ENCODE peak calls at places on chromosome 9, in nine cellular contexts. Z is CD8-positive, alpha-beta T cell; X is AG04450; K is CD4-positive, alpha-beta T cell; N is stomach; M is esophagus squamous epithelium; T is prostate gland; L is aorta; Y is upper lobe of right lung. U is an unnamed sample.

GRCh38 chr9:125784286-125785049 is 37.3 kb downstream of the PBX3 start:
- DNase-seq in Z (no peak), X (no peak), K (no peak), N (no peak), M (no peak), T (no peak), L (no peak), Y (no peak), U (no peak)

GRCh38 chr9:20558609-20559016 is 63.7 kb downstream of the MLLT3 start:
- DNase-seq in Z (no peak), X (peak; percentile 49), K (no peak), N (no peak), M (no peak), T (no peak), L (no peak), Y (no peak), U (peak; percentile 79)

GRCh38 chr9:7523644-7524043 is 275.9 kb downstream of the DMAC1 start:
- DNase-seq in Z (no peak), X (no peak), K (no peak), N (no peak), M (no peak), T (no peak), L (no peak), Y (no peak), U (no peak)

GRCh38 chr9:1522219-1522767 is 472.1 kb downstream of the DMRT2 start:
- DNase-seq in Z (no peak), X (no peak), K (no peak), N (no peak), M (no peak), T (no peak), L (no peak), Y (no peak), U (no peak)

GRCh38 chr9:13719981-13720380 is 440.5 kb upstream of the MPDZ start:
- DNase-seq in Z (no peak), X (peak; percentile 15), K (no peak), N (no peak), M (no peak), T (no peak), L (no peak), Y (no peak), U (no peak)

GRCh38 chr9:77714077-77714549 is 66.0 kb upstream of the GNA14 start:
- DNase-seq in Z (no peak), X (no peak), K (no peak), N (no peak), M (no peak), T (no peak), L (no peak), Y (no peak), U (no peak)

GRCh38 chr9:34337404-34337803 is 8.0 kb downstream of the NUDT2 start:
- DNase-seq in Z (no peak), X (no peak), K (no peak), N (no peak), M (no peak), T (no peak), L (no peak), Y (no peak), U (no peak)

GRCh38 chr9:69496803-69497450 is 171.9 kb downstream of the ENTREP1 start:
- DNase-seq in Z (no peak), X (no peak), K (no peak), N (no peak), M (no peak), T (no peak), L (no peak), Y (no peak), U (no peak)

GRCh38 chr9:78127271-78128225 is 95.9 kb upstream of the GNAQ start:
- DNase-seq in Z (no peak), X (no peak), K (no peak), N (no peak), M (no peak), T (no peak), L (no peak), Y (no peak), U (no peak)

GRCh38 chr9:87455407-87455806 is 42.3 kb upstream of the DAPK1 start:
- DNase-seq in Z (no peak), X (no peak), K (no peak), N (no peak), M (no peak), T (no peak), L (no peak), Y (no peak), U (no peak)

GRCh38 chr9:126724226-126724625 is 80.6 kb upstream of the ZBTB43 start:
- DNase-seq in Z (no peak), X (no peak), K (no peak), N (no peak), M (no peak), T (no peak), L (no peak), Y (no peak), U (no peak)

GRCh38 chr9:136746621-136747020 is 1.7 kb downstream of the LCN6 start:
- DNase-seq in Z (no peak), X (no peak), K (no peak), N (no peak), M (no peak), T (no peak), L (no peak), Y (no peak), U (no peak)

GRCh38 chr9:17578911-17579793 is at the start of gene SH3GL2:
- DNase-seq in Z (no peak), X (no peak), K (no peak), N (peak; percentile 82), M (no peak), T (peak; percentile 36), L (no peak), Y (peak; percentile 84), U (no peak)

GRCh38 chr9:136695435-136695895 is 8.2 kb upstream of the AGPAT2 start:
- DNase-seq in Z (no peak), X (no peak), K (no peak), N (peak; percentile 93), M (no peak), T (peak; percentile 75), L (no peak), Y (peak; percentile 92), U (peak; percentile 26)

GRCh38 chr9:133474215-133474614 is 4.7 kb downstream of the SLC2A6 start:
- DNase-seq in Z (no peak), X (no peak), K (no peak), N (no peak), M (no peak), T (no peak), L (no peak), Y (no peak), U (no peak)

GRCh38 chr9:125538092-125538473 is 168.9 kb downstream of the MAPKAP1 start:
- DNase-seq in Z (no peak), X (peak; percentile 78), K (no peak), N (peak; percentile 74), M (no peak), T (peak; percentile 79), L (no peak), Y (no peak), U (peak; percentile 85)

GRCh38 chr9:655875-656274 is 185.6 kb upstream of the DMRT1 start:
- DNase-seq in Z (no peak), X (no peak), K (no peak), N (peak; percentile 88), M (no peak), T (peak; percentile 40), L (peak; percentile 87), Y (peak; percentile 71), U (no peak)

GRCh38 chr9:110157812-110158629 is 49.9 kb downstream of the C9orf152 start:
- DNase-seq in Z (no peak), X (no peak), K (no peak), N (no peak), M (no peak), T (no peak), L (no peak), Y (no peak), U (no peak)
- H3K27ac ChIP-seq in Z (no peak overlapping the region), X (no peak overlapping the region), K (no peak overlapping the region), N (no peak overlapping the region), M (no peak overlapping the region), T (no peak overlapping the region), L (no peak overlapping the region), Y (peak overlapping the region; percentile 7), U (no peak overlapping the region)

DNA sequence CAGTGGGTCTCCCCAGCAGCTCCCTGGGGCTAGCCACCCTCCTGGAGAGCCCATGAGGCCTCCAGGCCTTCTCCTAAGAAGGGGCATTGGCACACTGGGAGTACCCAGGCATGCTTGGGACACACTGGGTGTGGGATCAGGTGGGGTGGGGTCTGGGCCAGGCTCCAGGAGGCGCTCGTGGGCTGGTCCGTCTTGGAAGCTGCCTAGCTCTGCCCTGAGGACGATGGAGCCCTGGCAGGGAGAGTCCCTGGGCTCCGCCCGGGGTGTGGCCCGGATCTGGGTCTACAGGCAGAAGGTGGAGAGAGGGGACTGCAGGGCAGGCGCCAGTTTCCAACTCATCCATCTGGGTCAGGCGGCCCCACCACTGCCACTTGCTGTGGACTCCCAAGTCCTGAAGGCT is 2.4 kb downstream of the PRRX2 start:
- DNase-seq in Z (no peak), X (no peak), K (no peak), N (no peak), M (no peak), T (no peak), L (no peak), Y (no peak), U (no peak)
- H3K27ac ChIP-seq in Z (no peak overlapping the region), X (no peak overlapping the region), K (no peak overlapping the region), N (no peak overlapping the region), M (no peak overlapping the region), T (no peak overlapping the region), L (peak overlapping the region; percentile 30), Y (no peak overlapping the region), U (no peak overlapping the region)

DNA sequence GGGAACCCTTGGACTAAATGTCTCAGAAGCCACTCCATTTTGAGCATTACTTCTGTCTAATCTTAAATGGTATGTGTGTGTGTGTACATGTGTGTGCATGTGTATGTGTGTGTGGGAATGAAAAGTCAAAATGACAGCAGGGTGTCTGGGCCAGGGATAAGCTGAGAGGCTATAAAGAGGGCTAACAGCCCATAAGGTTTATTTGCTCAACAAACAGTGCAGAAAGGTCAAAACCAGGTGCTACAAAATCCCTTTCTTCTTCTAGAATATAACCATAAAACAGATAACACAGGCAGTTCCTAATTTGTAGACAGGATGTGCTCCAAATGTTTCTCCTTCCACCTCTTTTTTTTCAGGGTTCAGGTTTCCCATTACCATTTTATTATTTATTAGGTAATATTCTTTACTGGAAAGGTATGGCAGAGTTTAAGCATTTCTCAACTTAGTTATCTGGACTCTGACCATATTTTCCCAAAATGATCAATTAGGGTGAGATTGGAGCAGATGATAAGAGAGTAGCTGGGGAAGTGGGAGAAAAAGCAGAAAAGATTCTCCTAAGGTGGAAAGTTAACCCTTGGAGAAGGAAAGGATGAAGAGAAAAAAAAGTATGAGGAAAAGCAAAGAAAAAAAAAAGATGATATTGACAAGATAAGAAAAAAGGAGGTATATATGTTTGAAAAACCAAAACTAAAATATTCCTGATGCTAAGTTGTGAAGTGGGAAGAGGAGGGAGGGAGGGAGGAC is 35.5 kb downstream of the B4GALT1 start:
- DNase-seq in Z (no peak), X (no peak), K (no peak), N (no peak), M (no peak), T (no peak), L (no peak), Y (no peak), U (no peak)
- H3K27ac ChIP-seq in Z (no peak overlapping the region), X (no peak overlapping the region), K (no peak overlapping the region), N (peak overlapping the region; percentile 66), M (peak overlapping the region; percentile 77), T (no peak overlapping the region), L (no peak overlapping the region), Y (no peak overlapping the region), U (peak overlapping the region; percentile 20)

DNA sequence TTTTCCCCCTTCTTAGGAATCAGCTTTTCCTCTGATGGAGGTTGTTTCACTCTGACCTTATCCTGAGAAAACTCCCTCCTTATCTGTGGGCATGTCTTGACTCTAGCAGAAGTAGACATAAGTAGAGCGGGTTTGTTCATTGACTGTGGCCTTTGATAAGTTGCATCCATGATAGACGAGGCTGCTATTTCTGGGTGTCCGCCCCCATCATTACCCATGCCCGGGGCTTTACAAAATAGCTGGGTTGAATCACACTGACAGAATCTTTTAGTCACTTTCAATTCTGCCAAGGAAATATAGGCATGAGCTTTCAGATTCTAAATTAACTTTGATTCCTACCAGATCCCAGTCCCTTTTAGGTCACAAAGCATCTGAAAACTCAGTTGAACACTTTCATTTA is 223.8 kb downstream of the SEC61B start:
- DNase-seq in Z (no peak), X (no peak), K (no peak), N (no peak), M (no peak), T (no peak), L (peak; percentile 76), Y (no peak), U (no peak)
- H3K27ac ChIP-seq in Z (no peak overlapping the region), X (no peak overlapping the region), K (no peak overlapping the region), N (no peak overlapping the region), M (no peak overlapping the region), T (no peak overlapping the region), L (no peak overlapping the region), Y (peak overlapping the region; percentile 55), U (peak overlapping the region; percentile 33)

U was measured in epithelial cell of prostate.